ENCODE peak calls at places on chromosomes 3 and 15, in seven cellular contexts. D, P, T, G, F, K and S are unnamed samples.

GRCh38 chr15:29099131-29099880 is 170.3 kb downstream of the NSMCE3 start:
- DNase-seq in D (no peak), P (no peak), T (no peak), G (no peak), F (no peak), K (no peak), S (no peak)

GRCh38 chr3:57692404-57693191 is at the start of gene DENND6A:
- DNase-seq in D (peak; percentile 66), P (peak; percentile 99), T (peak; percentile 99), G (peak; percentile 86), F (peak; percentile 98), K (peak; percentile 95), S (peak; percentile 91)

GRCh38 chr3:115792206-115792955 is 169.1 kb downstream of the GAP43 start:
- DNase-seq in D (no peak), P (no peak), T (no peak), G (no peak), F (no peak), K (no peak), S (no peak)

GRCh38 chr15:88391700-88392099 is 75.5 kb downstream of the MRPL46 start:
- DNase-seq in D (no peak), P (no peak), T (no peak), G (no peak), F (no peak), K (no peak), S (no peak)

GRCh38 chr15:35168464-35168863 is 83.4 kb upstream of the NANOGP8 start:
- DNase-seq in D (no peak), P (no peak), T (no peak), G (no peak), F (no peak), K (peak; percentile 49), S (no peak)

GRCh38 chr15:58043192-58043903 is 22.2 kb downstream of the ALDH1A2 start:
- DNase-seq in D (peak; percentile 16), P (peak; percentile 33), T (no peak), G (no peak), F (no peak), K (peak; percentile 64), S (peak; percentile 65)

GRCh38 chr3:147735662-147736061 is 326.5 kb downstream of the ZIC1 start:
- DNase-seq in D (no peak), P (no peak), T (no peak), G (no peak), F (no peak), K (no peak), S (peak; percentile 40)

GRCh38 chr3:110381992-110382391 is 689.6 kb upstream of the NECTIN3 start:
- DNase-seq in D (no peak), P (no peak), T (no peak), G (no peak), F (no peak), K (no peak), S (no peak)

GRCh38 chr15:55770808-55771207 is 27.9 kb upstream of the PRTG start:
- DNase-seq in D (no peak), P (no peak), T (no peak), G (no peak), F (no peak), K (no peak), S (peak; percentile 33)

GRCh38 chr3:143070977-143071551 is 48.5 kb upstream of the CHST2 start:
- DNase-seq in D (no peak), P (no peak), T (no peak), G (peak; percentile 42), F (peak; percentile 69), K (no peak), S (no peak)

GRCh38 chr15:70195808-70196304 is 98.1 kb upstream of the TLE3 start:
- DNase-seq in D (no peak), P (no peak), T (no peak), G (peak; percentile 42), F (peak; percentile 63), K (peak; percentile 16), S (peak; percentile 86)

GRCh38 chr3:27344192-27344591 is 25.0 kb downstream of the NEK10 start:
- DNase-seq in D (no peak), P (no peak), T (no peak), G (no peak), F (no peak), K (no peak), S (no peak)

GRCh38 chr3:15623535-15624450 is 22.2 kb downstream of the BTD start:
- DNase-seq in D (no peak), P (no peak), T (no peak), G (no peak), F (no peak), K (no peak), S (no peak)

GRCh38 chr15:47961401-47962090 is 159.2 kb upstream of the SLC24A5 start:
- DNase-seq in D (no peak), P (peak; percentile 4), T (no peak), G (no peak), F (no peak), K (no peak), S (no peak)

GRCh38 chr3:185658504-185658912 is 72.4 kb downstream of the SENP2 start:
- DNase-seq in D (no peak), P (no peak), T (no peak), G (peak; percentile 99), F (no peak), K (no peak), S (no peak)

GRCh38 chr3:139758654-139759291 is 81.0 kb upstream of the NMNAT3 start:
- DNase-seq in D (no peak), P (no peak), T (no peak), G (no peak), F (no peak), K (no peak), S (peak; percentile 90)

GRCh38 chr3:115204470-115204869 is 57.4 kb upstream of the ZBTB20 start:
- DNase-seq in D (no peak), P (no peak), T (no peak), G (no peak), F (no peak), K (no peak), S (no peak)

GRCh38 chr15:101481917-101482525 is 7.5 kb downstream of the PCSK6 start:
- DNase-seq in D (no peak), P (no peak), T (no peak), G (no peak), F (no peak), K (no peak), S (no peak)

GRCh38 chr3:5021571-5022092 is 42.4 kb downstream of the BHLHE40 start:
- DNase-seq in D (no peak), P (no peak), T (no peak), G (no peak), F (no peak), K (peak; percentile 64), S (no peak)

GRCh38 chr3:79018671-79019136 is 749.1 kb downstream of the ROBO1 start:
- DNase-seq in D (peak; percentile 51), P (peak; percentile 7), T (no peak), G (no peak), F (peak; percentile 65), K (peak; percentile 3), S (peak; percentile 66)

GRCh38 chr15:78129098-78130011 is 1.9 kb downstream of the CIB2 start:
- DNase-seq in D (peak; percentile 82), P (no peak), T (no peak), G (no peak), F (peak; percentile 58), K (no peak), S (no peak)

GRCh38 chr3:133962879-133963278 is 66.8 kb downstream of the SLCO2A1 start:
- DNase-seq in D (no peak), P (no peak), T (no peak), G (peak; percentile 76), F (no peak), K (no peak), S (no peak)

GRCh38 chr3:171258316-171258715 is 201.9 kb downstream of the TNIK start:
- DNase-seq in D (no peak), P (no peak), T (no peak), G (no peak), F (no peak), K (no peak), S (no peak)